ENCODE peak calls at places on chromosomes 11 and 22, in seven cellular contexts. R, Y, Z, F, W, E and U are unnamed samples.

GRCh38 chr22:31206896-31207687 is 5.0 kb upstream of the LIMK2 start:
- DNase-seq in Y (peak; percentile 77), Z (no peak), R (no peak), W (no peak), F (no peak), E (peak; percentile 83), U (no peak)

GRCh38 chr11:69295995-69296889 is 2.3 kb downstream of the MYEOV start:
- DNase-seq in W (peak; percentile 80), E (peak; percentile 53), Y (no peak), R (peak; percentile 88), F (no peak), Z (no peak), U (no peak)

GRCh38 chr11:109785714-109786113 is 307.5 kb upstream of the ZC3H12C start:
- DNase-seq in Z (no peak), R (no peak), E (peak; percentile 24), W (no peak), F (no peak), Y (no peak), U (no peak)

GRCh38 chr22:36954251-36955014 is 41.0 kb downstream of the CSF2RB start:
- DNase-seq in W (no peak), E (no peak), F (no peak), Y (no peak), Z (no peak), R (no peak), U (no peak)

GRCh38 chr11:128453444-128454336 is 133.7 kb downstream of the ETS1 start:
- DNase-seq in Z (no peak), F (no peak), R (peak; percentile 78), W (no peak), Y (peak; percentile 86), E (peak; percentile 88), U (no peak)

GRCh38 chr11:102276302-102277182 is 40.7 kb upstream of the BIRC3 start:
- DNase-seq in R (no peak), F (no peak), E (no peak), Y (no peak), Z (no peak), W (no peak), U (no peak)

GRCh38 chr11:100681064-100681502 is 6.0 kb upstream of the ARHGAP42 start:
- DNase-seq in Z (no peak), R (no peak), F (no peak), E (peak; percentile 91), W (peak; percentile 72), Y (peak; percentile 75), U (no peak)

GRCh38 chr22:49373801-49374226 is 453.9 kb downstream of the BRD1 start:
- DNase-seq in W (no peak), R (peak; percentile 51), Y (no peak), Z (peak; percentile 2), F (no peak), E (no peak), U (no peak)

GRCh38 chr22:47195156-47195675 is 432.8 kb downstream of the TBC1D22A start:
- DNase-seq in W (no peak), Z (no peak), R (peak; percentile 32), E (no peak), F (no peak), Y (no peak), U (no peak)

GRCh38 chr22:35777335-35777975 is 59.8 kb downstream of the APOL5 start:
- DNase-seq in Y (no peak), Z (no peak), R (no peak), F (no peak), E (peak; percentile 71), W (no peak), U (no peak)

GRCh38 chr22:43313497-43314474 is 29.4 kb downstream of the SCUBE1 start:
- DNase-seq in F (no peak), W (no peak), R (no peak), Y (no peak), E (no peak), Z (no peak), U (no peak)

GRCh38 chr11:13462311-13462927 is 603 bp downstream of the BTBD10 start:
- DNase-seq in Y (peak; percentile 54), F (peak; percentile 84), E (peak; percentile 72), R (peak; percentile 79), Z (peak; percentile 73), W (peak; percentile 58), U (peak; percentile 54)

GRCh38 chr22:30392661-30393321 is 4.0 kb upstream of the SEC14L2 start:
- DNase-seq in W (no peak), F (no peak), Z (no peak), R (no peak), E (no peak), Y (no peak), U (no peak)

GRCh38 chr11:68256331-68256741 is 15.4 kb downstream of the C11orf24 start:
- DNase-seq in E (no peak), R (no peak), Y (no peak), F (no peak), Z (no peak), W (no peak), U (no peak)

GRCh38 chr11:134516529-134516928 is 104.5 kb upstream of the B3GAT1 start:
- DNase-seq in W (no peak), R (peak; percentile 52), E (no peak), Y (no peak), F (no peak), Z (no peak), U (no peak)

GRCh38 chr11:62804310-62805043 is 763 bp downstream of the NXF1 start:
- DNase-seq in W (no peak), Z (no peak), E (peak; percentile 34), F (no peak), Y (no peak), R (no peak), U (no peak)

GRCh38 chr11:34565417-34566208 is 52.0 kb upstream of the ELF5 start:
- DNase-seq in Y (no peak), E (peak; percentile 12), W (peak; percentile 37), F (no peak), Z (peak; percentile 26), R (no peak), U (no peak)
- TF ChIP-seq CTCF in Y (no peak), E (peak; percentile 61), W (peak; percentile 48), F (peak; percentile 89), Z (peak; percentile 69), R (no peak), U (peak; percentile 60)

GRCh38 chr22:22092101-22092500 is 109.5 kb upstream of the TOP3B start:
- DNase-seq in W (no peak), E (no peak), Y (no peak), F (no peak), R (no peak), Z (no peak), U (no peak)

GRCh38 chr22:22094514-22094913 is 111.9 kb upstream of the TOP3B start:
- DNase-seq in E (no peak), Y (no peak), R (no peak), F (no peak), Z (no peak), W (no peak), U (no peak)

GRCh38 chr22:22092974-22093373 is 110.4 kb upstream of the TOP3B start:
- DNase-seq in Z (no peak), Y (no peak), E (no peak), W (no peak), R (no peak), F (no peak), U (no peak)

GRCh38 chr22:22093743-22094142 is 111.2 kb upstream of the TOP3B start:
- DNase-seq in Z (no peak), W (no peak), Y (no peak), F (no peak), E (no peak), R (no peak), U (no peak)

GRCh38 chr22:22094921-22095320 is 112.3 kb upstream of the TOP3B start:
- DNase-seq in R (no peak), W (no peak), Y (no peak), E (no peak), Z (no peak), F (no peak), U (no peak)
- TF ChIP-seq CTCF in R (no peak), W (no peak), Y (no peak), E (no peak), Z (no peak), F (no peak), U (no peak)

GRCh38 chr11:32616903-32617302 is 33.3 kb downstream of the EIF3M start:
- DNase-seq in Y (no peak), E (no peak), W (no peak), Z (no peak), F (no peak), R (no peak), U (no peak)

GRCh38 chr11:32613500-32614151 is 30.0 kb downstream of the EIF3M start:
- DNase-seq in F (no peak), W (no peak), R (no peak), E (no peak), Z (no peak), Y (no peak), U (no peak)

GRCh38 chr11:32610926-32611325 is 27.3 kb downstream of the EIF3M start:
- DNase-seq in Z (no peak), W (no peak), E (no peak), F (no peak), R (no peak), Y (no peak), U (no peak)

GRCh38 chr11:32615422-32615821 is 31.8 kb downstream of the EIF3M start:
- DNase-seq in E (peak; percentile 28), W (peak; percentile 20), F (no peak), Z (no peak), R (no peak), Y (no peak), U (no peak)
- TF ChIP-seq CTCF in E (peak; percentile 51), W (peak; percentile 35), F (peak; percentile 8), Z (no peak), R (no peak), Y (no peak), U (peak; percentile 37)

GRCh38 chr11:46222485-46223251 is 54.8 kb upstream of the CREB3L1 start:
- DNase-seq in R (no peak), Z (peak; percentile 17), E (no peak), Y (no peak), W (no peak), F (no peak), U (no peak)
- TF ChIP-seq CTCF in R (no peak), Z (no peak), E (no peak), Y (no peak), W (no peak), F (no peak), U (no peak)

GRCh38 chr11:71179877-71180276 is 72.5 kb downstream of the SHANK2 start:
- DNase-seq in Y (peak; percentile 24), R (no peak), F (no peak), Z (no peak), E (no peak), W (no peak), U (no peak)
- TF ChIP-seq CTCF in Y (no peak), R (no peak), F (no peak), Z (no peak), E (no peak), W (no peak), U (no peak)

DNA sequence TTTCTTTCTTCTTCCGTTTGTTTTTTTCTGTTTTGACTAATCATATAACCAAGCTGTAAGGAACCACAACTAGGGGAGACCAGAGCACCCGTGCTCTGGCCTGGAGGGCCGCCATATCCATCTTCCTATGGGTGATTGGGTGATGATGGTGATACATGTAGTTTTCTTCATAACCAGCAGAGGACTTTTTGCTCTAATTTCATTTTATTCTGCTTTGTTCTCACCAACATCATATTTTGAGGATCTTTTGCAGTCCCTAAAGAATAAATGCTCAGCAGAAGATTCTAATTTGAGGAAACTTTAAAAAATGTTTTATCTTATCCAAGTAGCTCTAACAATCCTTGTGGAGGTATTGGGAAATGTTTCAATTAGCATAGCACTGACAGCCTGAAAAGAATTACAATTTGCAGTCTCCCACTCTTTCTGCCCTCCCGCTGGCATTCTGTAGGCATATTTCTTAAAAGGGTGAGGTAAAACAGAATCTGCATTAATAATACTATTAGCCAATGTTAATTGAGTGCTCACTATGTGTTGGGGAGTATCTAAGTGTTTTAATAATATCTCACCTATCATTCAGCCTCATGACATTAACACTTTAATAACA is 544.0 kb downstream of the NTM start:
- DNase-seq in W (no peak), E (peak; percentile 20), F (no peak), Y (no peak), Z (no peak), R (no peak), U (no peak)
- TF ChIP-seq CTCF in W (no peak), E (peak; percentile 52), F (no peak), Y (no peak), Z (peak; percentile 58), R (peak; percentile 14), U (peak; percentile 51)